ENCODE peak calls at places on chromosomes 4 and X, in six cellular contexts. O is lower lobe of right lung, J is GM23338, K is fibroblast of the aortic adventitia, N is lower leg skin, C is right cardiac atrium. X is an unnamed sample.

GRCh38 chr4:16026155-16026761 is 57.6 kb downstream of the PROM1 start:
- DNase-seq in O (no peak), J (peak), K (peak), N (peak), C (no peak), X (no peak)

GRCh38 chr4:169649545-169650226 is 29.3 kb downstream of the CLCN3 start:
- DNase-seq in O (no peak), J (no peak), K (peak), N (no peak), C (peak), X (no peak)

GRCh38 chr4:25654971-25655963 is at the start of gene SLC34A2:
- DNase-seq in O (peak), J (peak), K (no peak), N (no peak), C (no peak), X (no peak)

GRCh38 chr4:100609810-100610209 is 92.0 kb upstream of the EMCN start:
- DNase-seq in O (no peak), J (no peak), K (no peak), N (no peak), C (no peak), X (no peak)

GRCh38 chr4:100095729-100096595 is 94.3 kb downstream of the DDIT4L start:
- DNase-seq in O (peak), J (peak), K (peak), N (peak), C (peak), X (peak)

GRCh38 chr4:128570380-128570779 is 239.1 kb upstream of the JADE1 start:
- DNase-seq in O (peak), J (no peak), K (peak), N (peak), C (peak), X (peak)

GRCh38 chrX:46208225-46208854 is 336.9 kb downstream of the ZNF674 start:
- DNase-seq in O (no peak), J (no peak), K (peak), N (no peak), C (no peak), X (no peak)

GRCh38 chrX:68947882-68948605 is 119.2 kb downstream of the EFNB1 start:
- DNase-seq in O (no peak), J (no peak), K (no peak), N (no peak), C (no peak), X (no peak)

GRCh38 chr4:188822698-188823097 is 683.5 kb downstream of the TRIML1 start:
- DNase-seq in O (no peak), J (peak), K (no peak), N (no peak), C (no peak), X (no peak)

GRCh38 chr4:170047774-170048354 is 21.7 kb upstream of the MFAP3L start:
- DNase-seq in O (peak), J (peak), K (peak), N (peak), C (peak), X (no peak)

GRCh38 chr4:124708517-124709300 is 3.8 kb downstream of the ANKRD50 start:
- DNase-seq in O (no peak), J (no peak), K (peak), N (no peak), C (no peak), X (no peak)

GRCh38 chr4:88012652-88013051 is 5.2 kb downstream of the PKD2 start:
- DNase-seq in O (no peak), J (no peak), K (no peak), N (no peak), C (no peak), X (no peak)

GRCh38 chr4:109005523-109005922 is 242.7 kb upstream of the ETNPPL start:
- DNase-seq in O (no peak), J (no peak), K (no peak), N (no peak), C (no peak), X (no peak)

GRCh38 chrX:153684447-153685178 is 3.1 kb upstream of the SLC6A8 start:
- DNase-seq in O (no peak), J (peak), K (no peak), N (no peak), C (peak), X (no peak)

GRCh38 chr4:2217726-2218125 is 24.2 kb downstream of the HAUS3 start:
- DNase-seq in O (no peak), J (no peak), K (peak), N (no peak), C (no peak), X (no peak)

GRCh38 chr4:29588615-29589014 is 1131.6 kb upstream of the PCDH7 start:
- DNase-seq in O (no peak), J (no peak), K (no peak), N (no peak), C (no peak), X (no peak)

GRCh38 chr4:9812530-9813340 is 31.3 kb downstream of the DRD5 start:
- DNase-seq in O (no peak), J (no peak), K (no peak), N (no peak), C (no peak), X (no peak)

GRCh38 chrX:40100141-40100536 is 2.4 kb upstream of the BCOR start:
- DNase-seq in O (peak), J (no peak), K (no peak), N (no peak), C (peak), X (no peak)

GRCh38 chrX:13747836-13748235 is 13.3 kb downstream of the OFD1 start:
- DNase-seq in O (no peak), J (peak), K (peak), N (no peak), C (peak), X (no peak)

GRCh38 chr4:178316211-178316610 is 874.0 kb upstream of the AGA start:
- DNase-seq in O (no peak), J (no peak), K (no peak), N (no peak), C (no peak), X (no peak)

GRCh38 chr4:151865327-151865726 is 104.5 kb upstream of the GATB start:
- DNase-seq in O (peak), J (no peak), K (no peak), N (peak), C (peak), X (peak)

GRCh38 chr4:78610546-78611214 is 59.1 kb downstream of the ANXA3 start:
- DNase-seq in O (no peak), J (no peak), K (peak), N (no peak), C (no peak), X (no peak)

GRCh38 chr4:108113229-108113628 is 55.5 kb downstream of the LEF1 start:
- DNase-seq in O (no peak), J (no peak), K (no peak), N (no peak), C (no peak), X (no peak)

GRCh38 chrX:73977542-73978169 is 326.3 kb upstream of the ZCCHC13 start:
- DNase-seq in O (no peak), J (peak), K (no peak), N (no peak), C (no peak), X (no peak)

GRCh38 chr4:74768857-74769525 is 25.3 kb downstream of the BTC start:
- DNase-seq in O (no peak), J (no peak), K (peak), N (no peak), C (peak), X (no peak)

GRCh38 chr4:124177647-124178425 is 534.7 kb downstream of the ANKRD50 start:
- DNase-seq in O (no peak), J (no peak), K (peak), N (no peak), C (no peak), X (no peak)

GRCh38 chr4:169612869-169613859 is 781 bp upstream of the NEK1 start:
- DNase-seq in O (peak), J (peak), K (peak), N (peak), C (peak), X (peak)

GRCh38 chr4:165626316-165626715 is 246.7 kb upstream of the TLL1 start:
- DNase-seq in O (no peak), J (no peak), K (peak), N (no peak), C (no peak), X (no peak)

GRCh38 chr4:141391771-141392170 is 171.1 kb downstream of the ZNF330 start:
- DNase-seq in O (no peak), J (no peak), K (no peak), N (no peak), C (no peak), X (no peak)

GRCh38 chr4:8351931-8352367 is 82.4 kb downstream of the HTRA3 start:
- DNase-seq in O (no peak), J (no peak), K (peak), N (no peak), C (no peak), X (peak)

GRCh38 chr4:38273369-38273768 is 313.2 kb downstream of the PTTG2 start:
- DNase-seq in O (no peak), J (no peak), K (no peak), N (no peak), C (no peak), X (no peak)

GRCh38 chr4:82679531-82679930 is 117.7 kb upstream of the TMEM150C start:
- DNase-seq in O (no peak), J (no peak), K (no peak), N (no peak), C (no peak), X (no peak)

GRCh38 chr4:99394913-99395312 is 40.2 kb downstream of the ADH7 start:
- DNase-seq in O (no peak), J (no peak), K (peak), N (no peak), C (no peak), X (no peak)

GRCh38 chr4:188550296-188550695 is 411.1 kb downstream of the TRIML1 start:
- DNase-seq in O (no peak), J (no peak), K (no peak), N (no peak), C (no peak), X (no peak)

GRCh38 chr4:5722328-5722727 is 11.3 kb downstream of the EVC start:
- DNase-seq in O (no peak), J (no peak), K (peak), N (no peak), C (no peak), X (no peak)

DNA sequence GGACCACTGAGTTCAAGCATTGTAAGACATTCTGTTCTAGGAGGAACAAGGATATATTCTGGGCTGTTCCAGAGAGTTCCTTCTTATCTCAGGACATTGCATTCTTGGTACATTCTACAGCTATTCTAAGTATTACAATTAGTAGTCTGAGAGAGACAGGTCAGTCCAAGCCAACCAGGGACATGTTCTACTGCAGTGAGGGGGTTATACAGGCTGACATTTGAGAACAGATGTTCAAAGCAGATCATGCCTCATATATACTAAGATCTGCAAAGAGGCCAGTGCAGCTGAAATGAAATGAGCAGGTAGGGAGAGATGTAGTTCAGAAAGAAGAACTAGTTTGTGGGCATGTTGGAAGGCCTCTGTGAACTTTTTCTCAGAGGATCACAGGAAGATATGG is 142.0 kb downstream of the CENPC start:
- DNase-seq in O (no peak), J (no peak), K (no peak), N (no peak), C (no peak), X (no peak)
- H3K4me3 ChIP-seq in O (no peak), J (no peak), K (no peak), N (no peak), C (no peak), X (no peak)

GRCh38 chrX:97126020-97126419 is 242.3 kb downstream of the RPA4 start:
- DNase-seq in O (no peak), J (no peak), K (peak), N (no peak), C (no peak), X (no peak)
- H3K4me3 ChIP-seq in O (no peak), J (no peak), K (no peak), N (no peak), C (no peak), X (no peak)

DNA sequence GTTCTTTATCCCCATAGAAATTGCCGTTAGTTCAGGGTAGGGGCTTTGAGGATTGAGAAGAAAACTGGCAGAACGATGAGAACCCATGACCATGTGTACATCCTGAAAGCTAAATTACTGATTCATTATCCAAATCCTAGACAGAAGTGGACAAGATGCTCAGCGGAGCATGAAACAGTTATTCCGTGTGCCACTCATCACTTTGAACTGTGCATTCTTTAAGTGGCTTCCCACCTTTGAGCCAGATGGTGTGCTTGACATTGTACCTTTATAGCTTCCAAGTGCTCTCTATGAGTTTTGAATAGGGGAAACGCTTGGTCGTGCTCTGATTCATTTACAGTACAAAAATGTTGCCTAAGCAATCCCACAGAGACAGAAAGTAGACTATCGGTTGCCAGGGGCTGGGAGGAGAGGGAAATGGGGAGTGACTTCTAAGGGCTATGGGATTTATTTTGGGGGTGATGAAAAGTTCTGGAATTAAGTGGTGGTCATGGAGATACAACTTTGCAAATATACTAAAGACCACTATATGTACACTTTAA is 100.0 kb downstream of the DOCK11 start:
- DNase-seq in O (no peak), J (no peak), K (no peak), N (no peak), C (no peak), X (no peak)
- H3K4me3 ChIP-seq in O (no peak), J (no peak), K (no peak), N (no peak), C (no peak), X (no peak)

DNA sequence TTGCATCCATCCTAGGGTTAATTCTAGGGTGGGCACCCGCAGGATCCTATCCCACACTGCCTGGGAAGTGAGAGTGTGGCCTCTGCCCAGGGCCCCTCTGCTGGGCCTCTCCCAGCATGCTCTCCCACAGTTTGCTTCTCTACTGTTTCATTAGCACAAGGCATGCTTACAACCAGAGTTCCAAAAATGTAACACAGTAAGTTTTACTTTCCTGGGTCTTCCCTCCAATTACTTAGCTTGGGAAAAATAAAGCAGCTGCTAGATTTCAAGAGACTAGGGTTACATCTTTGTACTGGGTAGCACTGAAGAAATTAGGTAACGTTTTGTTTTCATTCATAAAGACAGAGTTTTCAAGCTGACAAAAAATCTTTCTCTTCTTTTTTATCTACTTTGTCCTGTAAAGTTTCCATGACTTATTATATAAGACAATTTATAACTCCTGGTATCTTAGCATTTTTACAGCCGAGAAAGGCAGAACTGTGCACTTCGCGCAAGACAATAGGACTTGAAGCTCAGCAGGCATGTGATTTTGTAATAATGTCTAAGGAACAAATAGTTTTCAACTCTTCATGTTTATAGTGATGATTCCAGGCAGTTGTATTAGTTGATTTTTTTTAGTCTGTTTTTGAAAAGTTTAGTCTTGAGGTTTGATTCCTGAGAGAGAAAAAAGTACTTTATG is 131.2 kb upstream of the PCDH18 start:
- DNase-seq in O (no peak), J (no peak), K (no peak), N (no peak), C (no peak), X (no peak)
- H3K4me3 ChIP-seq in O (no peak), J (no peak), K (no peak), N (no peak), C (no peak), X (no peak)

GRCh38 chrX:42085836-42086235 is 162.5 kb upstream of the CASK start:
- DNase-seq in O (no peak), J (no peak), K (no peak), N (no peak), C (no peak), X (no peak)

GRCh38 chrX:42075032-42075431 is 151.7 kb upstream of the CASK start:
- DNase-seq in O (no peak), J (no peak), K (no peak), N (no peak), C (no peak), X (no peak)

GRCh38 chrX:42079968-42080367 is 156.6 kb upstream of the CASK start:
- DNase-seq in O (no peak), J (no peak), K (peak), N (no peak), C (no peak), X (no peak)
- H3K4me3 ChIP-seq in O (no peak), J (no peak), K (no peak), N (no peak), C (no peak), X (no peak)

GRCh38 chrX:8841911-8842310 is 40.7 kb upstream of the FAM9A start:
- DNase-seq in O (no peak), J (no peak), K (no peak), N (no peak), C (no peak), X (no peak)
- H3K4me3 ChIP-seq in O (no peak), J (no peak), K (no peak), N (no peak), C (no peak), X (no peak)